ENCODE peak calls at places on chromosomes 6 and 20, in nine cellular contexts. W is activated T-cell treated with anti-CD3 and anti-CD28 coated beads, Interleukin-2, amount 50 U/mL, for 1 hour; Y is sciatic nerve; D is GM12865; B is activated naive CD4-positive, alpha-beta T cell; J is AG10803; S is amniotic epithelial cell; K is AG20443; Z is effector CD4-positive, alpha-beta T cell. R is an unnamed sample.

GRCh38 chr20:61933951-61934715 is 131.5 kb downstream of the TAF4 start:
- DNase-seq in W (no peak), Y (no peak), D (no peak), B (no peak), J (no peak), S (no peak), K (no peak), Z (no peak), R (no peak)

GRCh38 chr20:3130051-3130600 is 29.5 kb downstream of the FASTKD5 start:
- DNase-seq in W (no peak), Y (no peak), D (no peak), B (no peak), J (no peak), S (no peak), K (no peak), Z (no peak), R (no peak)

GRCh38 chr6:111503194-111503593 is 20.2 kb upstream of the REV3L start:
- DNase-seq in W (no peak), Y (no peak), D (no peak), B (no peak), J (peak; percentile 23), S (peak; percentile 51), K (no peak), Z (no peak), R (no peak)

GRCh38 chr6:100459291-100459690 is 5.4 kb downstream of the SIM1 start:
- DNase-seq in W (no peak), Y (no peak), D (no peak), B (no peak), J (no peak), S (no peak), K (no peak), Z (no peak), R (no peak)

GRCh38 chr6:148074291-148074690 is 268.3 kb upstream of the SASH1 start:
- DNase-seq in W (no peak), Y (no peak), D (no peak), B (no peak), J (no peak), S (no peak), K (no peak), Z (no peak), R (no peak)

GRCh38 chr20:54111460-54111859 is 41.1 kb upstream of the BCAS1 start:
- DNase-seq in W (no peak), Y (no peak), D (no peak), B (no peak), J (no peak), S (no peak), K (no peak), Z (no peak), R (no peak)

GRCh38 chr20:61886721-61887658 is 178.7 kb downstream of the TAF4 start:
- DNase-seq in W (peak; percentile 27), Y (no peak), D (peak; percentile 24), B (peak; percentile 3), J (peak; percentile 45), S (peak; percentile 65), K (peak; percentile 58), Z (no peak), R (peak; percentile 56)

GRCh38 chr6:85641522-85641915 is 1.2 kb downstream of the SYNCRIP start:
- DNase-seq in W (no peak), Y (no peak), D (no peak), B (no peak), J (no peak), S (no peak), K (no peak), Z (peak; percentile 2), R (peak; percentile 30)

GRCh38 chr6:163086563-163086895 is 328.0 kb upstream of the QKI start:
- DNase-seq in W (no peak), Y (no peak), D (no peak), B (no peak), J (peak; percentile 0), S (no peak), K (no peak), Z (no peak), R (no peak)

GRCh38 chr20:43681991-43682410 is 15.1 kb downstream of the MYBL2 start:
- DNase-seq in W (no peak), Y (no peak), D (peak; percentile 97), B (no peak), J (no peak), S (no peak), K (no peak), Z (no peak), R (peak; percentile 95)

GRCh38 chr6:25004357-25004756 is 68.6 kb upstream of the RIPOR2 start:
- DNase-seq in W (no peak), Y (no peak), D (no peak), B (no peak), J (no peak), S (no peak), K (no peak), Z (no peak), R (no peak)

GRCh38 chr20:62598761-62599194 is 43.5 kb upstream of the SLCO4A1 start:
- DNase-seq in W (no peak), Y (no peak), D (peak; percentile 70), B (no peak), J (no peak), S (no peak), K (no peak), Z (no peak), R (peak; percentile 79)

GRCh38 chr6:125850361-125850760 is 59.6 kb downstream of the NCOA7 start:
- DNase-seq in W (no peak), Y (no peak), D (no peak), B (no peak), J (no peak), S (no peak), K (no peak), Z (no peak), R (no peak)

GRCh38 chr6:110518281-110518623 is 41.8 kb upstream of the SLC22A16 start:
- DNase-seq in W (no peak), Y (no peak), D (no peak), B (no peak), J (peak; percentile 19), S (no peak), K (peak; percentile 59), Z (no peak), R (no peak)